ENCODE peak calls at places on chromosomes 2 and 18, in four cellular contexts. O is endothelial cell of umbilical vein, F is sigmoid colon, P is thyroid gland. D is an unnamed sample.

GRCh38 chr2:147449323-147450080 is 395.3 kb upstream of the ACVR2A start:
- DNase-seq in O (no peak), F (no peak), P (no peak), D (no peak)

GRCh38 chr18:76459687-76460350 is 35.2 kb downstream of the ZNF516 start:
- DNase-seq in O (peak), F (peak), P (peak), D (peak)

GRCh38 chr18:21270453-21270852 is 28.4 kb downstream of the GREB1L start:
- DNase-seq in O (no peak), F (no peak), P (peak), D (no peak)

GRCh38 chr2:211611061-211611518 is 927.5 kb downstream of the ERBB4 start:
- DNase-seq in O (no peak), F (no peak), P (no peak), D (peak)

GRCh38 chr18:64142904-64143303 is 6.0 kb downstream of the LINC00305 start:
- DNase-seq in O (no peak), F (no peak), P (no peak), D (no peak)

GRCh38 chr18:49797995-49798394 is 15.3 kb downstream of the ACAA2 start:
- DNase-seq in O (no peak), F (no peak), P (no peak), D (no peak)

GRCh38 chr2:191625016-191625415 is 52.9 kb upstream of the NABP1 start:
- DNase-seq in O (peak), F (no peak), P (no peak), D (no peak)

GRCh38 chr2:36393738-36394256 is 38.2 kb downstream of the CRIM1 start:
- DNase-seq in O (peak), F (no peak), P (no peak), D (no peak)

GRCh38 chr2:8549273-8549922 is 132.5 kb upstream of the ID2 start:
- DNase-seq in O (no peak), F (peak), P (no peak), D (no peak)

GRCh38 chr18:336753-337152 is 68.9 kb upstream of the THOC1 start:
- DNase-seq in O (no peak), F (no peak), P (no peak), D (no peak)

GRCh38 chr2:61793389-61793836 is 60.4 kb downstream of the FAM161A start:
- DNase-seq in O (peak), F (peak), P (peak), D (peak)

GRCh38 chr2:96142217-96143113 is 2.8 kb downstream of the DUSP2 start:
- DNase-seq in O (no peak), F (peak), P (no peak), D (no peak)

GRCh38 chr2:231710751-231711676 is 2.7 kb downstream of the PTMA start:
- DNase-seq in O (peak), F (peak), P (peak), D (no peak)

GRCh38 chr2:26569216-26570082 is 71.7 kb downstream of the CIB4 start:
- DNase-seq in O (no peak), F (peak), P (no peak), D (no peak)

GRCh38 chr2:26568076-26568890 is 72.9 kb downstream of the CIB4 start:
- DNase-seq in O (no peak), F (peak), P (no peak), D (no peak)

GRCh38 chr2:26571316-26571715 is 69.8 kb downstream of the CIB4 start:
- DNase-seq in O (no peak), F (peak), P (no peak), D (no peak)

GRCh38 chr2:26567534-26567933 is 73.6 kb downstream of the CIB4 start:
- DNase-seq in O (no peak), F (peak), P (no peak), D (no peak)

DNA sequence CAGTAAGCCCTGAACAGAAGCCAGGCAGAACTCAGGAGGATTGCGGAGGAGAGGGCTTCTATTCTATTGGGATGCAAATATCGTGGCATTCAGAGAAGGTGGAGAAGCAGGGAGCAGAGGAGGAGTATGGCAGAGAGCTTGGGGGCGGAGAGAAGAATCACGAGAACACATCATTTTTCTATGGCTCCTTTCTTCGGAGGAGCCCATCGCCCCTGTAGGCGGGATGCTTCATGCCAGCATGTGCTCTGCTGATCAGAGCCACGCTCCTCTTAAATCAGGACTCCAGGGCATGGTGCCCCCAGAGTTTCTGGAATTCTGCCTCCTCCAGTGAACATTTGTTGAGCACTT is 71.1 kb downstream of the CIB4 start:
- DNase-seq in O (no peak), F (no peak), P (no peak), D (no peak)
- TF ChIP-seq POLR2A in O (no peak), F (no peak), P (no peak), D (no peak)

GRCh38 chr18:26656944-26657536 is 108.7 kb upstream of the KCTD1 start:
- DNase-seq in O (peak), F (peak), P (peak), D (peak)
- TF ChIP-seq POLR2A in O (no peak), F (no peak), P (peak), D (no peak)

GRCh38 chr18:12299862-12300261 is 8.2 kb upstream of the TUBB6 start:
- DNase-seq in O (no peak), F (no peak), P (no peak), D (no peak)
- TF ChIP-seq POLR2A in O (no peak), F (no peak), P (no peak), D (no peak)

GRCh38 chr2:201127128-201127521 is 11.2 kb downstream of the CFLAR start:
- DNase-seq in O (no peak), F (no peak), P (no peak), D (no peak)

GRCh38 chr2:201129044-201129505 is 13.1 kb downstream of the CFLAR start:
- DNase-seq in O (peak), F (no peak), P (no peak), D (no peak)

GRCh38 chr2:201130524-201131186 is 14.7 kb downstream of the CFLAR start:
- DNase-seq in O (peak), F (no peak), P (no peak), D (no peak)

GRCh38 chr2:201126308-201127127 is 10.6 kb downstream of the CFLAR start:
- DNase-seq in O (peak), F (no peak), P (peak), D (no peak)

GRCh38 chr2:201127570-201127969 is 11.6 kb downstream of the CFLAR start:
- DNase-seq in O (peak), F (no peak), P (peak), D (no peak)
- TF ChIP-seq POLR2A in O (peak), F (no peak), P (no peak), D (no peak)

DNA sequence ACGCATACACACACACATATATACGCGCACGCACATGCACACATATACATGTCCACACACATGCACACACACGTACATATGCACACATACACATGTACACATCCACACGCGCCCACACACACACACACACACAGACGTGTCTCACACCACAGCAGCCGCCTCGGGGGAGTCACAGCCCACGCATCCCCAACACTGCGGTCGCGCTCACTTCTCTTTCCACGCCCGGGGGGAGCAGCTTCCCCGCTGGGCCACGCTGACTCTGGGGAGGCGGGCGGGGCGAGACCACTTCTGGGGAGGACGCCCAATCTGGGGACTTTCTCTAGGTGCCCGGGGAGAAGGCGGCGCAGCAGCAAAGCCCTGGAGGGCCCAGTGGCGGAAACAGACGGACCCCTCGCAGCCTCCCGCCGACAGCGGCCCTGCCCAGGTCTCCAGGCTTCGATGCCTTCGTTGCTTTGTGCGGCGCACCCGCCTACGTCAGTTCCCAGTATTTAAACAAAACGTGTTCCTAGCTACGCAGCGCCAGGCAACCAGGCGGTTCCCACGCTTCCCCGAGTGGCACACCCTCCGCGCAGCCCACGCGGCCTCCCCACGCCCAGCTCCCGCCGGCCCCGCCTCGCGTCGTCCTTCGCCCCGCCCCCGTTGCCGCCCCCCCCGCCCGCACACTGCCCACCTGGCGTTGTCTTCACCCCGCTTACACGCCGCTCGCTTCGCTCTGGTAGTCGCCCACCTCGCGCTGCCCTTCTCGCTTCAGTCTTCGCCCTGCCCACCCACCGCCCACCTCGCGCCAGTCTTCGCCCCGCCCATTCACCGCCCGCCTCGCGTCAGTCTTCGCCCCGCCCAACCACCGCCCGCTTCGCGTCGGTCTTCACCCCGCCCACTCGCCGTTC is 810 bp upstream of the RBFA start:
- DNase-seq in O (no peak), F (peak), P (no peak), D (peak)
- TF ChIP-seq POLR2A in O (no peak), F (peak), P (no peak), D (no peak)